ENCODE peak calls at places on chromosomes 11 and 22, in ten cellular contexts. L, X, V, Q, C, W, H, T, Y and K are unnamed samples.

GRCh38 chr22:46578251-46578823 is 40.9 kb upstream of the CELSR1 start:
- DNase-seq in Y (no peak), V (peak; percentile 59), X (no peak), C (no peak), H (peak; percentile 27), L (no peak), W (no peak), Q (peak; percentile 47), T (no peak), K (no peak)

GRCh38 chr11:6326980-6327379 is 6.7 kb upstream of the CAVIN3 start:
- DNase-seq in Y (no peak), T (no peak), Q (no peak), W (no peak), X (no peak), L (no peak), H (no peak), C (no peak), V (no peak), K (no peak)

GRCh38 chr11:74844072-74844471 is 95.4 kb downstream of the RNF169 start:
- DNase-seq in Q (no peak), Y (no peak), L (no peak), X (no peak), C (no peak), H (no peak), V (no peak), T (no peak), W (no peak), K (no peak)

GRCh38 chr11:43396617-43397016 is 37.9 kb downstream of the TTC17 start:
- DNase-seq in L (no peak), C (peak; percentile 71), X (no peak), H (no peak), V (no peak), W (no peak), Q (no peak), T (no peak), Y (no peak), K (no peak)

GRCh38 chr11:120235024-120235628 is 4.8 kb upstream of the POU2F3 start:
- DNase-seq in V (peak; percentile 81), Q (peak; percentile 65), H (peak; percentile 82), X (peak; percentile 86), W (peak; percentile 48), Y (peak; percentile 57), L (peak; percentile 78), C (peak; percentile 70), T (peak; percentile 72), K (peak; percentile 65)

GRCh38 chr11:100825610-100826009 is 138.5 kb downstream of the ARHGAP42 start:
- DNase-seq in C (no peak), W (no peak), V (no peak), Q (no peak), Y (no peak), L (no peak), T (no peak), H (no peak), X (no peak), K (no peak)

GRCh38 chr22:44805663-44806062 is 53.3 kb downstream of the ARHGAP8 start:
- DNase-seq in Y (no peak), H (no peak), X (no peak), W (no peak), Q (no peak), T (no peak), L (no peak), C (no peak), V (no peak), K (no peak)

GRCh38 chr11:363948-364761 is 5.1 kb upstream of the B4GALNT4 start:
- DNase-seq in C (peak; percentile 76), V (peak; percentile 88), Y (no peak), H (peak; percentile 87), T (peak; percentile 88), Q (no peak), W (peak; percentile 67), X (peak; percentile 77), L (peak; percentile 85), K (no peak)

GRCh38 chr11:6438979-6439571 is 1.7 kb downstream of the HPX start:
- DNase-seq in W (peak; percentile 34), H (peak; percentile 68), X (peak; percentile 73), T (peak; percentile 62), C (no peak), Q (peak; percentile 70), V (no peak), Y (peak; percentile 15), L (peak; percentile 64), K (peak; percentile 28)

GRCh38 chr22:44380716-44381500 is 68.2 kb upstream of the SHISAL1 start:
- DNase-seq in Y (no peak), V (peak; percentile 36), Q (peak; percentile 24), C (no peak), T (no peak), X (no peak), H (no peak), L (no peak), W (no peak), K (no peak)

GRCh38 chr22:31829505-31829904 is 75.7 kb downstream of the DEPDC5 start:
- DNase-seq in V (no peak), C (peak; percentile 94), Q (no peak), L (peak; percentile 47), W (no peak), X (no peak), H (no peak), Y (no peak), T (no peak), K (no peak)

GRCh38 chr11:47946682-47947575 is 33.4 kb upstream of the PTPRJ start:
- DNase-seq in L (no peak), Q (peak; percentile 88), T (peak; percentile 73), H (peak; percentile 64), C (peak; percentile 99), W (no peak), V (peak; percentile 91), X (peak; percentile 71), Y (no peak), K (peak; percentile 48)

GRCh38 chr22:40247976-40248375 is 70.3 kb downstream of the TNRC6B start:
- DNase-seq in Y (no peak), Q (no peak), T (peak; percentile 28), C (no peak), V (no peak), X (no peak), W (peak; percentile 70), L (no peak), H (no peak), K (no peak)

GRCh38 chr11:44577231-44577834 is 11.9 kb downstream of the CD82 start:
- DNase-seq in V (no peak), Y (no peak), L (peak; percentile 9), W (no peak), C (peak; percentile 93), Q (no peak), T (no peak), X (no peak), H (no peak), K (no peak)

GRCh38 chr11:44579172-44579804 is 13.8 kb downstream of the CD82 start:
- DNase-seq in C (no peak), H (no peak), V (no peak), W (no peak), Q (no peak), Y (no peak), L (no peak), X (no peak), T (no peak), K (no peak)

GRCh38 chr11:44575288-44575672 is 9.8 kb downstream of the CD82 start:
- DNase-seq in Y (no peak), Q (no peak), C (peak; percentile 70), X (no peak), T (no peak), V (peak; percentile 45), L (peak; percentile 1), H (no peak), W (no peak), K (no peak)

GRCh38 chr11:44575962-44576361 is 10.5 kb downstream of the CD82 start:
- DNase-seq in W (no peak), X (no peak), V (no peak), T (no peak), L (no peak), C (no peak), Y (no peak), H (no peak), Q (no peak), K (no peak)

DNA sequence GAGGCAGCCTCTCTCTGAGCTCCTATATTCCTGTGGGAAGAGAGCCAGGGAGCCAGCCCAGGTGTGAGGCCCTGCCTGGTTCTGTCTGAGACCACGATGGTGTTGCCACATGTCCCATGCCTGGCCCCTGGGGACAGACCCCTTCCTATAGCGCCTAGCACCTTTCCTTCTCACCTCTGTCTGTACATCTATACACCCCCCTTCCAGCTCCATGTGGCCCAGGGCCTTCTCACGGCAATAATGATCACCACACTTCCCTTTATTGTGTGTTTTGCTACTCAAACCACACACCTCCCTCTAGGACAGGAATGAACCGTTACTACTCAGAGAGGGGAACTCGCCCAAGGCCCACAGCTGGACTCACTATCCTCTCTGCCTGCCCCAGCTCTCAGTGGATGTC is 12.8 kb downstream of the CD82 start:
- DNase-seq in X (no peak), Q (no peak), H (no peak), C (no peak), L (no peak), Y (no peak), T (no peak), W (no peak), V (no peak), K (no peak)
- H3K27ac ChIP-seq in X (no peak overlapping the region), Q (no peak overlapping the region), H (no peak overlapping the region), C (peak overlapping the region; percentile 89), L (no peak overlapping the region), Y (no peak overlapping the region), T (no peak overlapping the region), W (no peak overlapping the region), V (peak overlapping the region; percentile 11), K (peak overlapping the region; percentile 41)

GRCh38 chr11:114609429-114609828 is 13.8 kb upstream of the NXPE4 start:
- DNase-seq in C (no peak), L (no peak), W (no peak), X (no peak), V (no peak), T (no peak), Y (no peak), Q (no peak), H (no peak), K (no peak)
- H3K9me3 ChIP-seq in C (no peaks in the 10 kb centered on the region), L (no peaks in the 10 kb centered on the region), W (no peaks in the 10 kb centered on the region), X (no peaks in the 10 kb centered on the region), V (no peaks in the 10 kb centered on the region), T (no peaks in the 10 kb centered on the region), Y (peaks cover 32% of the 10 kb centered on the region), Q (no peaks in the 10 kb centered on the region), H (no peaks in the 10 kb centered on the region), K (no peaks in the 10 kb centered on the region)

DNA sequence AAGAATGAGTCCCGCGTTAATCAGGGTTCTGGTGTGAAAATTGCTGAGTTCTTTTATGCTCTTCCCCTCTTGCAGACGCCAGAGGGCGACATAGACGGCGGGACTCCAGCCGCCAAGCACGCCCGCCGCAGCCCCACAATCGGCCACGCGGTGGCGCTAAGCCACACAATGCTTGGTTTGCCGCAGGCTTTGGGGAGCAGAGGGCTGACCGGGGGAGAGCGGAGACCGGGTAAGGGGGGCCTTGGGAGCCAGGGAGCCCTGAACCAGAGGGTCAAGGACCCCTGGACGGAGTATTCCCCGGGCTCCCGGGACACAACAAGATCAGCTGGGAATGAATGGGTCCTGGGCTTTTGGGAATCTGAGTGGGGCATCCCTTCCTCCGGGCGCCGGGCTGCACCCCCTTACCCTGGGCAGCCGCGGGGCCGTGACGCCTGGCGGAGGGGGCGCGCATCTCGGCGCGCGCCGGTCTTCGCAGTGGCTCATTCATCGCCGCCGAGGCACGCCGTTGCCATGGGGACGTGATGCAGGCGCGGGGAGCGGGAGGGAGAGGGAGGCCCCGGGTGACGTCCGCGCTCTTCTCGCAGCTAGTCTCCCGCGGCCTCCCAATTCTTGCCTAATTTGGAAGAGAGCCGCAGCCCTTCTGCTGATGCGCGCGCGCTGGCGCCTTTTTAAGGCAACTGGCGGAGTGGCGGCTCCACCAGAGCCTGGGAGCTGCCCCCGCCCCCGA is 12.2 kb upstream of the NPAS4 start:
- DNase-seq in Q (peak; percentile 94), H (peak; percentile 87), T (peak; percentile 90), Y (peak; percentile 97), X (peak; percentile 91), V (peak; percentile 96), W (peak; percentile 97), C (peak; percentile 58), L (peak; percentile 95), K (peak; percentile 89)
- H3K27ac ChIP-seq in Q (no peak overlapping the region), H (no peak overlapping the region), T (peak overlapping the region; percentile 66), Y (peak overlapping the region; percentile 64), X (no peak overlapping the region), V (no peak overlapping the region), W (no peak overlapping the region), C (no peak overlapping the region), L (no peak overlapping the region), K (peak overlapping the region; percentile 49)

GRCh38 chr11:95137299-95137698 is 47.7 kb downstream of the ENDOD1 start:
- DNase-seq in W (no peak), T (no peak), Q (no peak), Y (no peak), V (no peak), X (no peak), H (no peak), L (no peak), C (no peak), K (no peak)
- H3K9me3 ChIP-seq in W (no peaks in the 10 kb centered on the region), T (no peaks in the 10 kb centered on the region), Q (no peaks in the 10 kb centered on the region), Y (no peaks in the 10 kb centered on the region), V (no peaks in the 10 kb centered on the region), X (no peaks in the 10 kb centered on the region), H (no peaks in the 10 kb centered on the region), L (no peaks in the 10 kb centered on the region), C (no peaks in the 10 kb centered on the region), K (no peaks in the 10 kb centered on the region)